ENCODE peak calls at places on chromosomes 11 and 22, in nine cellular contexts. Y, K, A, I, G, P, B, E and U are unnamed samples.

GRCh38 chr11:129489254-129489653 is 113.6 kb downstream of the BARX2 start:
- DNase-seq in Y (no peak), K (no peak), A (no peak), I (no peak), G (no peak), P (no peak), B (no peak), E (no peak), U (no peak)

GRCh38 chr11:68007498-68008380 is 2.4 kb upstream of the ALDH3B1 start:
- DNase-seq in Y (no peak), K (no peak), A (no peak), I (no peak), G (no peak), P (no peak), B (no peak), E (no peak), U (no peak)

GRCh38 chr22:21802056-21802455 is 65.4 kb downstream of the MAPK1 start:
- DNase-seq in Y (no peak), K (peak), A (no peak), I (no peak), G (no peak), P (no peak), B (no peak), E (no peak), U (no peak)

GRCh38 chr22:29022101-29022817 is 39.4 kb downstream of the C22orf31 start:
- DNase-seq in Y (no peak), K (no peak), A (peak), I (no peak), G (no peak), P (no peak), B (no peak), E (no peak), U (no peak)

GRCh38 chr22:38751422-38752346 is 4.1 kb downstream of the SUN2 start:
- DNase-seq in Y (no peak), K (no peak), A (no peak), I (peak), G (no peak), P (no peak), B (peak), E (peak), U (no peak)

GRCh38 chr11:81870066-81870412 is 863.6 kb downstream of the FAM181B start:
- DNase-seq in Y (no peak), K (no peak), A (no peak), I (no peak), G (no peak), P (no peak), B (no peak), E (no peak), U (no peak)

GRCh38 chr11:67278939-67279588 is 10.0 kb upstream of the ANKRD13D start:
- DNase-seq in Y (no peak), K (no peak), A (no peak), I (no peak), G (no peak), P (no peak), B (no peak), E (no peak), U (no peak)

GRCh38 chr11:41056892-41057569 is 402.4 kb downstream of the LRRC4C start:
- DNase-seq in Y (no peak), K (no peak), A (no peak), I (no peak), G (no peak), P (no peak), B (no peak), E (no peak), U (no peak)

GRCh38 chr11:117045196-117045595 is 53.0 kb downstream of the SIK3 start:
- DNase-seq in Y (no peak), K (no peak), A (peak), I (no peak), G (peak), P (no peak), B (no peak), E (no peak), U (no peak)

GRCh38 chr22:36510384-36510783 is 3.5 kb upstream of the FOXRED2 start:
- DNase-seq in Y (no peak), K (no peak), A (no peak), I (no peak), G (no peak), P (no peak), B (no peak), E (no peak), U (no peak)

GRCh38 chr11:44286268-44286880 is 23.6 kb downstream of the ALX4 start:
- DNase-seq in Y (peak), K (peak), A (peak), I (peak), G (peak), P (peak), B (no peak), E (peak), U (peak)

GRCh38 chr11:92455221-92455790 is 230.7 kb downstream of the FAT3 start:
- DNase-seq in Y (no peak), K (no peak), A (no peak), I (no peak), G (no peak), P (no peak), B (no peak), E (no peak), U (no peak)

GRCh38 chr11:67312187-67313021 is 9.1 kb downstream of the SSH3 start:
- DNase-seq in Y (no peak), K (no peak), A (peak), I (no peak), G (peak), P (no peak), B (no peak), E (peak), U (no peak)

GRCh38 chr22:17172172-17172833 is 13.2 kb upstream of the HDHD5 start:
- DNase-seq in Y (no peak), K (no peak), A (no peak), I (no peak), G (no peak), P (no peak), B (peak), E (no peak), U (no peak)

GRCh38 chr11:829116-829945 is 1.6 kb downstream of the CRACR2B start:
- DNase-seq in Y (no peak), K (peak), A (peak), I (no peak), G (no peak), P (no peak), B (peak), E (no peak), U (peak)

GRCh38 chr11:32016111-32016510 is 74.8 kb upstream of the RCN1 start:
- DNase-seq in Y (no peak), K (no peak), A (no peak), I (no peak), G (no peak), P (no peak), B (no peak), E (no peak), U (no peak)

GRCh38 chr11:108586600-108586999 is 7.0 kb downstream of the EXPH5 start:
- DNase-seq in Y (no peak), K (no peak), A (peak), I (no peak), G (no peak), P (no peak), B (no peak), E (no peak), U (no peak)

GRCh38 chr11:11243258-11243789 is 109.7 kb downstream of the CSNK2A3 start:
- DNase-seq in Y (no peak), K (no peak), A (no peak), I (no peak), G (no peak), P (no peak), B (peak), E (no peak), U (no peak)

GRCh38 chr11:12121011-12121410 is 10.6 kb downstream of the MICAL2 start:
- DNase-seq in Y (no peak), K (no peak), A (no peak), I (no peak), G (no peak), P (no peak), B (no peak), E (no peak), U (no peak)

GRCh38 chr22:49208003-49208402 is 619.7 kb downstream of the BRD1 start:
- DNase-seq in Y (no peak), K (no peak), A (no peak), I (no peak), G (no peak), P (peak), B (no peak), E (no peak), U (no peak)

GRCh38 chr22:27987557-27987956 is 68.5 kb upstream of the PITPNB start:
- DNase-seq in Y (no peak), K (no peak), A (no peak), I (no peak), G (no peak), P (no peak), B (no peak), E (no peak), U (no peak)

GRCh38 chr11:43376594-43376993 is 17.9 kb downstream of the TTC17 start:
- DNase-seq in Y (no peak), K (peak), A (no peak), I (no peak), G (no peak), P (no peak), B (no peak), E (no peak), U (peak)

GRCh38 chr11:7969756-7970646 is 4.8 kb upstream of the NLRP10 start:
- DNase-seq in Y (no peak), K (no peak), A (no peak), I (no peak), G (no peak), P (no peak), B (no peak), E (no peak), U (no peak)